ENCODE peak calls at places on chromosomes 13 and 19, in nine cellular contexts. One of them, this sample, is unnamed.

GRCh38 chr19:14563989-14564650 is 7.7 kb downstream of the NDUFB7 start:
- DNase-seq in lower lobe of right lung: no peak
- DNase-seq in thoracic aorta: no peak
- DNase-seq in endothelial cell: no peak
- DNase-seq in psoas muscle: peak; percentile 82
- DNase-seq in PC-9: peak; percentile 19
- DNase-seq in Peyer's patch: no peak
- DNase-seq in activated CD8-positive, alpha-beta T cell treated with anti-CD3 and anti-CD28 coated beads for 36 hours: peak; percentile 82
- DNase-seq in testis: peak; percentile 71
- DNase-seq in this sample: peak; percentile 79

GRCh38 chr19:10543420-10544241 is at the start of gene ATG4D:
- DNase-seq in lower lobe of right lung: peak; percentile 92
- DNase-seq in PC-9: peak; percentile 95
- DNase-seq in thoracic aorta: no peak
- DNase-seq in Peyer's patch: peak; percentile 94
- DNase-seq in activated CD8-positive, alpha-beta T cell treated with anti-CD3 and anti-CD28 coated beads for 36 hours: peak; percentile 80
- DNase-seq in psoas muscle: peak; percentile 79
- DNase-seq in endothelial cell: peak; percentile 79
- DNase-seq in testis: peak; percentile 86
- DNase-seq in this sample: peak; percentile 99

GRCh38 chr13:99898421-99898820 is 73.1 kb downstream of the ZIC5 start:
- DNase-seq in lower lobe of right lung: no peak
- DNase-seq in testis: no peak
- DNase-seq in PC-9: no peak
- DNase-seq in Peyer's patch: no peak
- DNase-seq in psoas muscle: no peak
- DNase-seq in activated CD8-positive, alpha-beta T cell treated with anti-CD3 and anti-CD28 coated beads for 36 hours: no peak
- DNase-seq in thoracic aorta: no peak
- DNase-seq in endothelial cell: no peak
- DNase-seq in this sample: no peak

GRCh38 chr19:14561832-14562351 is 10.0 kb downstream of the NDUFB7 start:
- DNase-seq in psoas muscle: peak; percentile 76
- DNase-seq in PC-9: peak; percentile 21
- DNase-seq in testis: peak; percentile 54
- DNase-seq in endothelial cell: no peak
- DNase-seq in lower lobe of right lung: no peak
- DNase-seq in thoracic aorta: no peak
- DNase-seq in activated CD8-positive, alpha-beta T cell treated with anti-CD3 and anti-CD28 coated beads for 36 hours: no peak
- DNase-seq in Peyer's patch: no peak
- DNase-seq in this sample: peak; percentile 73

GRCh38 chr19:19405919-19406877 is 723 bp downstream of the GATAD2A start:
- DNase-seq in endothelial cell: peak; percentile 65
- DNase-seq in testis: peak; percentile 54
- DNase-seq in lower lobe of right lung: peak; percentile 76
- DNase-seq in psoas muscle: peak; percentile 62
- DNase-seq in Peyer's patch: peak; percentile 70
- DNase-seq in activated CD8-positive, alpha-beta T cell treated with anti-CD3 and anti-CD28 coated beads for 36 hours: peak; percentile 74
- DNase-seq in PC-9: peak; percentile 23
- DNase-seq in thoracic aorta: no peak
- DNase-seq in this sample: peak; percentile 58

GRCh38 chr13:45833242-45833641 is 18.3 kb downstream of the SIAH3 start:
- DNase-seq in endothelial cell: no peak
- DNase-seq in activated CD8-positive, alpha-beta T cell treated with anti-CD3 and anti-CD28 coated beads for 36 hours: no peak
- DNase-seq in Peyer's patch: no peak
- DNase-seq in thoracic aorta: no peak
- DNase-seq in psoas muscle: no peak
- DNase-seq in PC-9: no peak
- DNase-seq in testis: no peak
- DNase-seq in lower lobe of right lung: no peak
- DNase-seq in this sample: no peak

GRCh38 chr19:28331596-28331995 is 881.4 kb downstream of the UQCRFS1 start:
- DNase-seq in thoracic aorta: no peak
- DNase-seq in psoas muscle: no peak
- DNase-seq in PC-9: no peak
- DNase-seq in testis: no peak
- DNase-seq in lower lobe of right lung: no peak
- DNase-seq in activated CD8-positive, alpha-beta T cell treated with anti-CD3 and anti-CD28 coated beads for 36 hours: no peak
- DNase-seq in Peyer's patch: no peak
- DNase-seq in endothelial cell: no peak
- DNase-seq in this sample: no peak

GRCh38 chr19:8544168-8544567 is 30.2 kb upstream of the ZNF414 start:
- DNase-seq in endothelial cell: no peak
- DNase-seq in PC-9: no peak
- DNase-seq in thoracic aorta: no peak
- DNase-seq in lower lobe of right lung: no peak
- DNase-seq in Peyer's patch: no peak
- DNase-seq in psoas muscle: no peak
- DNase-seq in activated CD8-positive, alpha-beta T cell treated with anti-CD3 and anti-CD28 coated beads for 36 hours: no peak
- DNase-seq in testis: no peak
- DNase-seq in this sample: no peak

GRCh38 chr13:50468849-50469669 is 374.4 kb downstream of the DLEU7 start:
- DNase-seq in testis: no peak
- DNase-seq in Peyer's patch: no peak
- DNase-seq in PC-9: no peak
- DNase-seq in lower lobe of right lung: no peak
- DNase-seq in activated CD8-positive, alpha-beta T cell treated with anti-CD3 and anti-CD28 coated beads for 36 hours: no peak
- DNase-seq in thoracic aorta: no peak
- DNase-seq in psoas muscle: no peak
- DNase-seq in endothelial cell: no peak
- DNase-seq in this sample: no peak

GRCh38 chr13:87166348-87166747 is 504.8 kb upstream of the SLITRK5 start:
- DNase-seq in lower lobe of right lung: no peak
- DNase-seq in psoas muscle: no peak
- DNase-seq in Peyer's patch: no peak
- DNase-seq in endothelial cell: no peak
- DNase-seq in thoracic aorta: no peak
- DNase-seq in testis: no peak
- DNase-seq in activated CD8-positive, alpha-beta T cell treated with anti-CD3 and anti-CD28 coated beads for 36 hours: no peak
- DNase-seq in PC-9: no peak
- DNase-seq in this sample: no peak

GRCh38 chr19:51572908-51573307 is 1.8 kb downstream of the ZNF175 start:
- DNase-seq in lower lobe of right lung: no peak
- DNase-seq in Peyer's patch: no peak
- DNase-seq in endothelial cell: no peak
- DNase-seq in thoracic aorta: no peak
- DNase-seq in psoas muscle: no peak
- DNase-seq in testis: no peak
- DNase-seq in PC-9: no peak
- DNase-seq in activated CD8-positive, alpha-beta T cell treated with anti-CD3 and anti-CD28 coated beads for 36 hours: no peak
- DNase-seq in this sample: no peak

GRCh38 chr19:29967623-29968022 is 25.6 kb downstream of the URI1 start:
- DNase-seq in testis: peak; percentile 23
- DNase-seq in PC-9: no peak
- DNase-seq in psoas muscle: no peak
- DNase-seq in thoracic aorta: no peak
- DNase-seq in endothelial cell: no peak
- DNase-seq in lower lobe of right lung: no peak
- DNase-seq in activated CD8-positive, alpha-beta T cell treated with anti-CD3 and anti-CD28 coated beads for 36 hours: no peak
- DNase-seq in Peyer's patch: no peak
- DNase-seq in this sample: no peak

GRCh38 chr13:113777311-113778260 is 18.6 kb downstream of the TMEM255B start:
- DNase-seq in psoas muscle: no peak
- DNase-seq in Peyer's patch: peak; percentile 39
- DNase-seq in thoracic aorta: no peak
- DNase-seq in activated CD8-positive, alpha-beta T cell treated with anti-CD3 and anti-CD28 coated beads for 36 hours: no peak
- DNase-seq in lower lobe of right lung: no peak
- DNase-seq in PC-9: no peak
- DNase-seq in endothelial cell: peak; percentile 33
- DNase-seq in testis: no peak
- DNase-seq in this sample: no peak

GRCh38 chr13:106471957-106472543 is 63.4 kb downstream of the EFNB2 start:
- DNase-seq in psoas muscle: peak; percentile 28
- DNase-seq in thoracic aorta: peak; percentile 62
- DNase-seq in lower lobe of right lung: no peak
- DNase-seq in activated CD8-positive, alpha-beta T cell treated with anti-CD3 and anti-CD28 coated beads for 36 hours: no peak
- DNase-seq in Peyer's patch: peak; percentile 83
- DNase-seq in PC-9: peak; percentile 88
- DNase-seq in testis: peak; percentile 61
- DNase-seq in endothelial cell: no peak
- DNase-seq in this sample: no peak

GRCh38 chr19:49421878-49422202 is 1.4 kb downstream of the PTH2 start:
- DNase-seq in endothelial cell: no peak
- DNase-seq in activated CD8-positive, alpha-beta T cell treated with anti-CD3 and anti-CD28 coated beads for 36 hours: no peak
- DNase-seq in psoas muscle: no peak
- DNase-seq in thoracic aorta: no peak
- DNase-seq in lower lobe of right lung: no peak
- DNase-seq in PC-9: no peak
- DNase-seq in Peyer's patch: no peak
- DNase-seq in testis: no peak
- DNase-seq in this sample: no peak

GRCh38 chr19:8252922-8253589 is 43.9 kb downstream of the CERS4 start:
- DNase-seq in psoas muscle: peak; percentile 83
- DNase-seq in testis: peak; percentile 80
- DNase-seq in Peyer's patch: peak; percentile 93
- DNase-seq in endothelial cell: peak; percentile 93
- DNase-seq in lower lobe of right lung: peak; percentile 87
- DNase-seq in PC-9: peak; percentile 79
- DNase-seq in thoracic aorta: peak; percentile 36
- DNase-seq in activated CD8-positive, alpha-beta T cell treated with anti-CD3 and anti-CD28 coated beads for 36 hours: peak; percentile 89
- DNase-seq in this sample: peak; percentile 92

GRCh38 chr19:1401889-1402217 is 511 bp upstream of the GAMT start:
- DNase-seq in endothelial cell: no peak
- DNase-seq in Peyer's patch: no peak
- DNase-seq in thoracic aorta: no peak
- DNase-seq in psoas muscle: no peak
- DNase-seq in testis: no peak
- DNase-seq in PC-9: no peak
- DNase-seq in activated CD8-positive, alpha-beta T cell treated with anti-CD3 and anti-CD28 coated beads for 36 hours: no peak
- DNase-seq in lower lobe of right lung: no peak
- DNase-seq in this sample: no peak

GRCh38 chr19:1400281-1401137 is 833 bp downstream of the GAMT start:
- DNase-seq in thoracic aorta: no peak
- DNase-seq in activated CD8-positive, alpha-beta T cell treated with anti-CD3 and anti-CD28 coated beads for 36 hours: no peak
- DNase-seq in Peyer's patch: no peak
- DNase-seq in psoas muscle: peak; percentile 81
- DNase-seq in endothelial cell: no peak
- DNase-seq in testis: peak; percentile 93
- DNase-seq in PC-9: no peak
- DNase-seq in lower lobe of right lung: no peak
- DNase-seq in this sample: peak; percentile 67

GRCh38 chr19:1399745-1400144 is 1.6 kb downstream of the GAMT start:
- DNase-seq in testis: no peak
- DNase-seq in endothelial cell: no peak
- DNase-seq in thoracic aorta: no peak
- DNase-seq in lower lobe of right lung: no peak
- DNase-seq in activated CD8-positive, alpha-beta T cell treated with anti-CD3 and anti-CD28 coated beads for 36 hours: no peak
- DNase-seq in Peyer's patch: no peak
- DNase-seq in psoas muscle: no peak
- DNase-seq in PC-9: no peak
- DNase-seq in this sample: no peak

GRCh38 chr19:1402411-1403070 is 1.2 kb upstream of the GAMT start:
- DNase-seq in Peyer's patch: no peak
- DNase-seq in thoracic aorta: no peak
- DNase-seq in activated CD8-positive, alpha-beta T cell treated with anti-CD3 and anti-CD28 coated beads for 36 hours: no peak
- DNase-seq in testis: no peak
- DNase-seq in lower lobe of right lung: no peak
- DNase-seq in PC-9: no peak
- DNase-seq in endothelial cell: no peak
- DNase-seq in psoas muscle: no peak
- DNase-seq in this sample: no peak

GRCh38 chr19:1401138-1401888 is at the start of gene GAMT:
- DNase-seq in activated CD8-positive, alpha-beta T cell treated with anti-CD3 and anti-CD28 coated beads for 36 hours: peak; percentile 59
- DNase-seq in psoas muscle: no peak
- DNase-seq in lower lobe of right lung: no peak
- DNase-seq in testis: peak; percentile 67
- DNase-seq in endothelial cell: peak; percentile 55
- DNase-seq in thoracic aorta: no peak
- DNase-seq in Peyer's patch: peak; percentile 74
- DNase-seq in PC-9: peak; percentile 31
- DNase-seq in this sample: peak; percentile 91
- TF ChIP-seq CTCF in activated CD8-positive, alpha-beta T cell treated with anti-CD3 and anti-CD28 coated beads for 36 hours: peak; percentile 64
- TF ChIP-seq CTCF in psoas muscle: peak; percentile 63
- TF ChIP-seq CTCF in lower lobe of right lung: peak; percentile 46
- TF ChIP-seq CTCF in testis: peak; percentile 40
- TF ChIP-seq CTCF in endothelial cell: peak; percentile 42
- TF ChIP-seq CTCF in thoracic aorta: peak; percentile 40
- TF ChIP-seq CTCF in Peyer's patch: peak; percentile 46
- TF ChIP-seq CTCF in PC-9: no peak
- TF ChIP-seq CTCF in this sample: peak; percentile 69

GRCh38 chr13:98033277-98034247 is 80.1 kb downstream of the IPO5 start:
- DNase-seq in PC-9: peak; percentile 24
- DNase-seq in thoracic aorta: no peak
- DNase-seq in Peyer's patch: no peak
- DNase-seq in lower lobe of right lung: no peak
- DNase-seq in testis: peak; percentile 52
- DNase-seq in endothelial cell: peak; percentile 52
- DNase-seq in activated CD8-positive, alpha-beta T cell treated with anti-CD3 and anti-CD28 coated beads for 36 hours: no peak
- DNase-seq in psoas muscle: no peak
- DNase-seq in this sample: no peak
- TF ChIP-seq CTCF in PC-9: peak; percentile 57
- TF ChIP-seq CTCF in thoracic aorta: no peak
- TF ChIP-seq CTCF in Peyer's patch: no peak
- TF ChIP-seq CTCF in lower lobe of right lung: peak; percentile 38
- TF ChIP-seq CTCF in testis: peak; percentile 25
- TF ChIP-seq CTCF in endothelial cell: peak; percentile 37
- TF ChIP-seq CTCF in activated CD8-positive, alpha-beta T cell treated with anti-CD3 and anti-CD28 coated beads for 36 hours: no peak
- TF ChIP-seq CTCF in psoas muscle: no peak
- TF ChIP-seq CTCF in this sample: no peak

GRCh38 chr19:12782424-12783225 is 7.3 kb upstream of the HOOK2 start:
- DNase-seq in endothelial cell: peak; percentile 84
- DNase-seq in activated CD8-positive, alpha-beta T cell treated with anti-CD3 and anti-CD28 coated beads for 36 hours: peak; percentile 93
- DNase-seq in thoracic aorta: no peak
- DNase-seq in PC-9: peak; percentile 76
- DNase-seq in Peyer's patch: peak; percentile 94
- DNase-seq in testis: peak; percentile 91
- DNase-seq in psoas muscle: peak; percentile 91
- DNase-seq in lower lobe of right lung: peak; percentile 94
- DNase-seq in this sample: peak; percentile 85
- TF ChIP-seq CTCF in endothelial cell: no peak
- TF ChIP-seq CTCF in activated CD8-positive, alpha-beta T cell treated with anti-CD3 and anti-CD28 coated beads for 36 hours: no peak
- TF ChIP-seq CTCF in thoracic aorta: peak; percentile 20
- TF ChIP-seq CTCF in PC-9: no peak
- TF ChIP-seq CTCF in Peyer's patch: no peak
- TF ChIP-seq CTCF in testis: no peak
- TF ChIP-seq CTCF in psoas muscle: peak; percentile 3
- TF ChIP-seq CTCF in lower lobe of right lung: peak; percentile 23
- TF ChIP-seq CTCF in this sample: no peak

DNA sequence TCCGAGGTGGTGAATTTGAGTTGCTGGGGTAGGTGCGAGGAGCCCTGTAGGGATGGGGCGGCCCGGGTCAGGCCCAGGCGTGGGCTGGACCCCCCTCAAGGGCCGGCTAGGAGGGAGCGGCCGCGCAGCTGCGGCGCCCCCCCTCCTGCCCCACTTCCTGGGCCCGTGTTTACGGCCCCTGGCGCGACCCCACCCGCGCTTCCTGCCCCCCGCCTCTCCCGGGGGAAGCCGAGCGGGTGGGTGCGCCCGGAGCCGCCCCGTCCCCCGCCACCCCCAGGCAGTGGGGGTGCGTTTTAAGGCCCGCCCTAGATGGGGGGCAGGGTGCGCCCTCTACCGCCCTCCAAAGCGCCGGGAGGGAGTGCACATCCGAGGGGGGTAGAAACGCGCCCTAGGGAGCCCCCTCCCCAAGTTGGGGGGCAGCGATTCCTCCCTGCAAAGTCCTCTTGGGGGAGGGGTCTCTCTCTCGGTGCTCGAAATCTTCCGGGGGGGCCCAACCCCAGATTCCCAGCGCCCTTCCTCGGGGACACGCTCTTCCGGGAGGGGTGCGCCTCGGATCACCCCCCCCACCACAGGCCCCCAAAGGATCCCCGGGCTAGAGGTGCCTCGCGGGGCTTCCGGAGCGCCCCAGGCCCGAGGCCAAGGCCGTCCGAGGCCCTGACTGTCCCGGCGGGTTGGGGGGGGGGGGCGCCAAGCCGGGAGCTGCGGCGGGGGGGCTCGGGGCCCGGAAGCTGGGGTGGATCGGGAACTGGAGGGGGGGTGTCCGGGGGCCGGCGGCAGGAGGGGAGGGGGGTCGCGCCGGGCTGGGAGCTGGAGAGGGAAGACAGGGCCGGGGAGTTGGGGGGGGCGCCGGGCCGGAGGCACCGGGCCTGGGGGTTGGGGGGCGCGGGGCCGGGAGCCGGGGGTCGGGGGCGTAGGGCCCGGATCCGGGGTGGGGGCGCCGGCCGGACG is 807 bp downstream of the TLE5 start:
- DNase-seq in psoas muscle: peak; percentile 67
- DNase-seq in PC-9: no peak
- DNase-seq in thoracic aorta: no peak
- DNase-seq in Peyer's patch: peak; percentile 88
- DNase-seq in testis: peak; percentile 63
- DNase-seq in activated CD8-positive, alpha-beta T cell treated with anti-CD3 and anti-CD28 coated beads for 36 hours: peak; percentile 69
- DNase-seq in lower lobe of right lung: peak; percentile 70
- DNase-seq in endothelial cell: no peak
- DNase-seq in this sample: peak; percentile 86
- TF ChIP-seq CTCF in psoas muscle: no peak
- TF ChIP-seq CTCF in PC-9: no peak
- TF ChIP-seq CTCF in thoracic aorta: no peak
- TF ChIP-seq CTCF in Peyer's patch: peak; percentile 19
- TF ChIP-seq CTCF in testis: no peak
- TF ChIP-seq CTCF in activated CD8-positive, alpha-beta T cell treated with anti-CD3 and anti-CD28 coated beads for 36 hours: no peak
- TF ChIP-seq CTCF in lower lobe of right lung: peak; percentile 42
- TF ChIP-seq CTCF in endothelial cell: no peak
- TF ChIP-seq CTCF in this sample: peak; percentile 37